ENCODE peak calls at places on chromosomes 11 and 22, in nine cellular contexts. S, M, V, W, U, L, G, Z and O are unnamed samples.

GRCh38 chr22:42222140-42222539 is 48.3 kb downstream of the TCF20 start:
- DNase-seq in S (no peak), M (no peak), V (no peak), W (no peak), U (no peak), L (no peak), G (no peak), Z (no peak), O (no peak)

GRCh38 chr11:117300301-117300700 is 9.2 kb downstream of the BACE1-AS start:
- DNase-seq in S (no peak), M (no peak), V (no peak), W (no peak), U (peak), L (no peak), G (no peak), Z (peak), O (peak)

GRCh38 chr22:39280250-39280649 is 35.5 kb upstream of the PDGFB start:
- DNase-seq in S (no peak), M (no peak), V (no peak), W (no peak), U (no peak), L (no peak), G (no peak), Z (no peak), O (no peak)

GRCh38 chr11:27205269-27205668 is 157.7 kb downstream of the CCDC34 start:
- DNase-seq in S (no peak), M (no peak), V (no peak), W (no peak), U (no peak), L (no peak), G (no peak), Z (peak), O (no peak)

GRCh38 chr11:665062-665706 is 28.1 kb downstream of the DRD4 start:
- DNase-seq in S (no peak), M (no peak), V (no peak), W (no peak), U (no peak), L (no peak), G (no peak), Z (peak), O (no peak)

GRCh38 chr11:75313457-75314272 is 37.8 kb downstream of the ARRB1 start:
- DNase-seq in S (no peak), M (peak), V (no peak), W (peak), U (peak), L (no peak), G (no peak), Z (peak), O (peak)

GRCh38 chr11:118010738-118011461 is 24.7 kb downstream of the IL10RA start:
- DNase-seq in S (no peak), M (no peak), V (no peak), W (peak), U (no peak), L (no peak), G (no peak), Z (no peak), O (peak)

GRCh38 chr22:46508391-46508999 is 28.9 kb downstream of the CELSR1 start:
- DNase-seq in S (no peak), M (no peak), V (no peak), W (no peak), U (no peak), L (no peak), G (no peak), Z (no peak), O (no peak)

GRCh38 chr22:41128606-41129005 is 36.2 kb downstream of the EP300 start:
- DNase-seq in S (no peak), M (no peak), V (no peak), W (no peak), U (no peak), L (no peak), G (no peak), Z (no peak), O (no peak)